ENCODE peak calls at places on chromosomes 5 and 9, in seven cellular contexts. Q is HCT116, K is keratinocyte, S is fibroblast of lung, E is MM.1S, A is PC-3, M is GM23248. G is an unnamed sample. For H4K20me1 and H3K9me3, the result is how much of the 10 kb centered on the place peaks cover.

GRCh38 chr5:148457183-148457620 is 73.4 kb downstream of the FBXO38 start:
- DNase-seq in Q (no peak), S (no peak), M (peak), A (peak), E (no peak), K (no peak), G (peak)

GRCh38 chr9:18394847-18395355 is 79.1 kb upstream of the ADAMTSL1 start:
- DNase-seq in Q (no peak), S (no peak), E (no peak), K (no peak), M (no peak), A (no peak), G (no peak)

GRCh38 chr5:141121563-141121962 is at the start of gene PCDHB4:
- DNase-seq in Q (no peak), A (no peak), S (no peak), M (peak), E (no peak), K (no peak), G (peak)

GRCh38 chr5:14231156-14231555 is 88.0 kb downstream of the TRIO start:
- DNase-seq in K (no peak), Q (no peak), M (peak), S (peak), E (no peak), A (no peak), G (no peak)

GRCh38 chr9:134916161-134916665 is 1.5 kb downstream of the FCN1 start:
- DNase-seq in Q (no peak), K (no peak), A (no peak), E (no peak), M (no peak), S (no peak), G (no peak)

GRCh38 chr9:123000371-123001068 is 32.9 kb upstream of the GPR21 start:
- DNase-seq in S (peak), K (no peak), A (no peak), E (no peak), Q (no peak), M (peak), G (no peak)

GRCh38 chr5:123035950-123036390 is 555 bp downstream of the PPIC start:
- DNase-seq in S (peak), M (peak), A (peak), Q (peak), K (no peak), E (peak), G (peak)

GRCh38 chr5:119269061-119269579 is 86.7 kb upstream of the TNFAIP8 start:
- DNase-seq in S (peak), E (peak), A (peak), Q (peak), K (no peak), M (peak), G (peak)

GRCh38 chr9:27540537-27540936 is 10.9 kb upstream of the MOB3B start:
- DNase-seq in A (peak), S (peak), E (no peak), M (no peak), K (no peak), Q (no peak), G (no peak)

GRCh38 chr9:71901695-71902094 is 9.3 kb downstream of the ABHD17B start:
- DNase-seq in K (no peak), E (no peak), M (no peak), A (no peak), S (no peak), Q (no peak), G (no peak)

GRCh38 chr9:71909887-71910601 is 949 bp downstream of the ABHD17B start:
- DNase-seq in A (peak), K (no peak), E (peak), Q (no peak), M (peak), S (peak), G (peak)

GRCh38 chr9:71904076-71904475 is 6.9 kb downstream of the ABHD17B start:
- DNase-seq in E (no peak), M (no peak), A (no peak), Q (no peak), K (no peak), S (no peak), G (no peak)
- H4K20me1 ChIP-seq in E (under half), M (under half), A (under half), Q (under half), K (under half), S (under half), G (half or more)

DNA sequence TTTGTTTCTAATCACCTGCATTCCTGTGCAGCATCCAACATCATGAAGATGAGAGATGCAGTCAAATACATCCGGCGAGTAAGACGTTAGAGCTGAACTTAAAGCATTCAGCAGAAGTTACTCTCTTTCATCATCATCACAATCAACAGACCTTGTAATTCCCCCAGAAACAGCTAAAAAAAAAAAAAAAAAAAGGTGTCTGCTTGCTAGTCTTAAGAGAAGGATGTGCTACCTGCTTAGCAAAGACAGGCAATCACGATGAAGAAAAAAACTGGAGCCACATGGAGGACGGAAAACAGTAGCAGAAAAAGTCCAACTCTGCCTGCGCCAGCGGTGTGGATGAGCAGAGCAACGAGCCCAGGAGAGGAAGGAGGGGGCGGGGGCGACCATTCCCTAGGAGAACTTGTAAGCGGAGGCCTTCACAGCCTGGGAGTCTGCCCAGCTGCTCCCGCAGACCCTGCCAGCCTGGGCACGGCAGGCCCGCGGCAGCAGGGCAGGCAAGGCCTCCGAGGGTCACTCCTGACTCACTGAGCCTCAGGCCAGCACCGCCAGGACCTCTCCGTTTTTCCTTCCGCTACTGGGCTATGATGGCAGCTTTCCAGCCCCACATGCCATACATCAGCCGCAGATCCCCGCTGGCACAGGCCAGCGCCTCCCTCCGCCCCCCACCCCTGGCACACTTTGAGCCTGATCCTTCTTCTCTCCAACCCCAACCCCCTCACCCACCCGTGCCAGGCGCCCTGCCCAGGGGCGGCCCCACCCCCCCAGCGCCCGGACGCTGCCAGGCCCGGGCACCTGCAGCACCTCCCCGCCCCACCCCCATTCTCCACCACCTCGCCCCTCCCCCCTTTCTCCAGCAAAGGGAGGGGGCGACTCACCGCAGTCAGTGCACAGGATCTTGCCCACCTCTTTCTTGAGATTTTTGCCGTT is 1.3 kb downstream of the NRG2 start:
- DNase-seq in K (peak), A (peak), M (peak), Q (no peak), E (no peak), S (peak), G (peak)
- H2AFZ ChIP-seq in K (peak), A (peak), M (peak), Q (peak), E (peak), S (peak), G (peak)

DNA sequence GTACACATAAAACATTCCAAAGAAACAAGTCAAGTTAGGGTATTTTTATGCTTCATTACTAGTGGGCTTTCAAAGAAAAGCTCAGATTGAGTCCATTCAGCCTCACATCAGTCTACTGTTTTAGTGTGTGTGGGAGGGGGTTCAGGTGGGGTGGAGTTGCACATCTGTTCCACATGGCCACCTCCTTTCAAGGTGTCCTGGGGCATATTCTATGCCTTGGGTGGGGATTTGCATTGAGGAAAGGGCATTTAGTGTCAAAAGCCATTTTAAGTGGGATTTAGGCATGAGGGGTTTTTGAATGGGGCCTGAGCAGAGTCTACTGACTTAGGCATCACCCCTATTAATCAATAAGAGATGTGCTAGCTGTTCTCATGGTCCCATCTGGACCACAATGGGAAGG is 983.1 kb downstream of the TLE4 start:
- DNase-seq in A (no peak), K (no peak), Q (no peak), S (no peak), M (no peak), E (no peak), G (peak)
- H3K9me3 ChIP-seq in A (under half), K (under half), Q (under half), S (under half), M (under half), E (under half), G (under half)

GRCh38 chr5:68534131-68534940 is 318.8 kb downstream of the PIK3R1 start:
- DNase-seq in Q (no peak), M (peak), A (peak), K (no peak), E (no peak), S (peak), G (peak)

GRCh38 chr5:68531970-68532369 is 316.4 kb downstream of the PIK3R1 start:
- DNase-seq in M (no peak), S (no peak), Q (no peak), A (no peak), K (no peak), E (no peak), G (no peak)

GRCh38 chr5:68535121-68535520 is 319.6 kb downstream of the PIK3R1 start:
- DNase-seq in Q (no peak), A (no peak), S (no peak), M (no peak), K (no peak), E (no peak), G (no peak)

GRCh38 chr5:68533571-68534051 is 318.1 kb downstream of the PIK3R1 start:
- DNase-seq in A (no peak), M (no peak), E (no peak), K (no peak), S (no peak), Q (no peak), G (no peak)

GRCh38 chr5:68533051-68533450 is 317.5 kb downstream of the PIK3R1 start:
- DNase-seq in K (no peak), Q (no peak), A (no peak), S (no peak), E (no peak), M (no peak), G (no peak)
- H4K20me1 ChIP-seq in K (under half), Q (under half), A (under half), S (under half), E (under half), M (under half), G (under half)